ENCODE peak calls at places on chromosomes 11 and 22, in four cellular contexts. K, G, N and J are unnamed samples.

GRCh38 chr11:21401496-21401895 is 732.1 kb downstream of the NELL1 start:
- DNase-seq in K (no peak), G (no peak), N (no peak), J (no peak)

GRCh38 chr11:122646549-122647340 is 8.8 kb upstream of the UBASH3B start:
- DNase-seq in K (no peak), G (no peak), N (no peak), J (no peak)

GRCh38 chr22:37802310-37803194 is 5.2 kb upstream of the GCAT start:
- DNase-seq in K (peak; percentile 50), G (no peak), N (peak; percentile 48), J (peak; percentile 59)

GRCh38 chr22:43993072-43993760 is 30.9 kb upstream of the PARVB start:
- DNase-seq in K (peak; percentile 29), G (peak; percentile 77), N (peak; percentile 64), J (peak; percentile 57)

GRCh38 chr11:63553759-63554158 is 9.4 kb downstream of the PLAAT2 start:
- DNase-seq in K (no peak), G (peak; percentile 56), N (peak; percentile 59), J (no peak)

GRCh38 chr22:35728639-35729308 is 11.1 kb downstream of the APOL5 start:
- DNase-seq in K (peak; percentile 44), G (no peak), N (no peak), J (no peak)

GRCh38 chr22:33124471-33124870 is 66.3 kb upstream of the SYN3 start:
- DNase-seq in K (no peak), G (no peak), N (no peak), J (no peak)

GRCh38 chr11:74636633-74637184 is 44.3 kb downstream of the POLD3 start:
- DNase-seq in K (no peak), G (no peak), N (no peak), J (peak; percentile 23)